ENCODE peak calls at places on chromosomes 7 and 10, in ten cellular contexts. A, C, Q, I, R, P, W, K, G and U are unnamed samples.

GRCh38 chr7:150335101-150335773 is 6.2 kb downstream of the RARRES2 start:
- DNase-seq in A (no peak), P (peak), Q (peak), K (no peak), G (no peak), R (peak), C (no peak), W (peak), I (no peak), U (no peak)

GRCh38 chr7:7207876-7208275 is 25.5 kb downstream of the C1GALT1 start:
- DNase-seq in P (no peak), G (no peak), W (no peak), A (no peak), Q (no peak), I (no peak), K (no peak), C (no peak), R (no peak), U (no peak)

GRCh38 chr7:27095897-27096755 is at the start of gene HOXA1:
- DNase-seq in A (no peak), K (peak), W (peak), I (peak), R (peak), G (peak), C (no peak), P (peak), Q (peak), U (no peak)

GRCh38 chr10:14009315-14010082 is 321.2 kb downstream of the FRMD4A start:
- DNase-seq in K (peak), G (peak), P (no peak), W (no peak), A (no peak), Q (no peak), I (no peak), R (peak), C (no peak), U (peak)

GRCh38 chr10:60182691-60183090 is 207.0 kb downstream of the ANK3 start:
- DNase-seq in C (no peak), P (peak), W (no peak), K (no peak), A (no peak), Q (peak), R (peak), G (peak), I (no peak), U (no peak)

GRCh38 chr10:113997428-113997827 is 46.2 kb upstream of the ADRB1 start:
- DNase-seq in P (no peak), A (no peak), Q (no peak), W (no peak), I (no peak), G (no peak), K (no peak), C (no peak), R (no peak), U (no peak)

GRCh38 chr7:98212532-98213041 is 1.3 kb downstream of the BHLHA15 start:
- DNase-seq in Q (no peak), R (no peak), P (peak), G (no peak), K (no peak), W (no peak), I (peak), A (peak), C (no peak), U (no peak)

GRCh38 chr7:115822380-115822779 is 208.2 kb downstream of the TFEC start:
- DNase-seq in C (no peak), A (no peak), G (no peak), R (no peak), Q (no peak), I (no peak), K (no peak), P (no peak), W (no peak), U (no peak)

GRCh38 chr7:80699030-80699638 is 60.7 kb downstream of the CD36 start:
- DNase-seq in A (no peak), P (no peak), C (peak), K (peak), I (peak), R (peak), G (peak), Q (no peak), W (peak), U (no peak)

GRCh38 chr10:74738985-74739567 is 87.3 kb upstream of the KAT6B start:
- DNase-seq in W (peak), I (no peak), R (peak), P (no peak), G (peak), K (no peak), A (no peak), C (no peak), Q (no peak), U (no peak)

GRCh38 chr10:124271671-124272070 is 147.1 kb downstream of the OAT start:
- DNase-seq in A (no peak), R (no peak), I (no peak), K (no peak), G (no peak), P (no peak), C (no peak), W (no peak), Q (no peak), U (no peak)

GRCh38 chr10:49500420-49500819 is 38.5 kb downstream of the ERCC6 start:
- DNase-seq in A (no peak), P (no peak), C (no peak), W (peak), R (no peak), I (no peak), Q (no peak), K (no peak), G (no peak), U (no peak)

GRCh38 chr10:131094406-131095108 is 217.0 kb downstream of the TCERG1L start:
- DNase-seq in A (no peak), C (no peak), K (peak), P (peak), I (no peak), Q (no peak), W (peak), G (no peak), R (no peak), U (no peak)

GRCh38 chr7:110521357-110521756 is 569.6 kb upstream of the LRRN3 start:
- DNase-seq in Q (no peak), A (no peak), P (no peak), R (no peak), C (no peak), G (no peak), W (no peak), I (no peak), K (no peak), U (no peak)

GRCh38 chr7:151116603-151117002 is 30.3 kb downstream of the AGAP3 start:
- DNase-seq in G (no peak), I (no peak), W (no peak), R (no peak), Q (no peak), K (no peak), C (no peak), A (no peak), P (no peak), U (no peak)

GRCh38 chr10:114359041-114359952 is 45.0 kb downstream of the AFAP1L2 start:
- DNase-seq in A (no peak), P (no peak), I (no peak), W (no peak), Q (no peak), R (no peak), K (no peak), C (no peak), G (no peak), U (no peak)

GRCh38 chr7:138097064-138097741 is 20.9 kb downstream of the AKR1D1 start:
- DNase-seq in K (peak), Q (no peak), G (peak), W (peak), P (no peak), C (no peak), A (no peak), R (peak), I (peak), U (peak)

GRCh38 chr10:106956216-106956915 is 208.1 kb downstream of the SORCS1 start:
- DNase-seq in Q (no peak), P (no peak), W (peak), R (no peak), C (no peak), I (no peak), K (no peak), A (no peak), G (no peak), U (no peak)

GRCh38 chr10:50615654-50616053 is 8.1 kb downstream of the SGMS1 start:
- DNase-seq in Q (no peak), A (no peak), W (no peak), P (no peak), C (no peak), G (no peak), I (no peak), R (no peak), K (no peak), U (no peak)

GRCh38 chr7:136869991-136870798 is 1.7 kb downstream of the CHRM2 start:
- DNase-seq in I (peak), R (peak), K (peak), G (peak), P (no peak), Q (no peak), A (peak), C (no peak), W (peak), U (no peak)

GRCh38 chr7:134777470-134777869 is 2.0 kb upstream of the CALD1 start:
- DNase-seq in P (no peak), I (no peak), A (no peak), R (no peak), G (peak), W (no peak), Q (no peak), K (no peak), C (no peak), U (no peak)

GRCh38 chr10:100348389-100348927 is 1.4 kb downstream of the SCD start:
- DNase-seq in I (no peak), K (no peak), Q (no peak), R (no peak), W (no peak), C (no peak), A (no peak), G (no peak), P (no peak), U (no peak)

GRCh38 chr10:21494221-21495001 is 31.1 kb downstream of the SKIDA1 start:
- DNase-seq in Q (no peak), K (peak), A (no peak), C (no peak), G (peak), I (peak), W (peak), R (peak), P (no peak), U (peak)
- TF ChIP-seq CTCF in Q (no peak), K (no peak), A (peak), C (no peak), G (no peak), I (peak), W (no peak), R (no peak), P (no peak), U (no peak)

DNA sequence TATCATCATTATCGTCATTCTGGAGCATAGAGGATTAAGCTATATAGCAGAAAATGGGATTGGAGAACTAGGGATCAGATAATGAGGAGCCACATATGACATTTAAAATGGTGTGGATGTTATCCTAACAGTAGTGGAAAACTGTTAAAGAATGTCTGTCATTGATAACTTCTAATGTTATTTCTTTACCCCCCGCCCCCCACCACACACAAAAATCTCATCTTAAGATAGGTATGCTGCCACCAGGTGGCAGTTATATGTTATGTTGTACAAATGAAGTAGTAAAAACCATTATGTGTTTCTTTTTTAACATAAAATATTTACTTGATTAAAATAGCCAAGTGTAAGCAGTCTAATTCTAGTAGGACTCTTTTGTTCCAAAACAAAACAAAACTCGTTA is 13.0 kb downstream of the AKAP9 start:
- DNase-seq in P (no peak), R (peak), K (no peak), C (no peak), A (no peak), Q (no peak), W (peak), G (peak), I (peak), U (no peak)
- TF ChIP-seq CTCF in P (no peak), R (peak), K (peak), C (peak), A (peak), Q (peak), W (peak), G (no peak), I (peak), U (peak)

GRCh38 chr7:121753965-121754364 is 119.0 kb upstream of the PTPRZ1 start:
- DNase-seq in Q (no peak), G (no peak), W (no peak), I (no peak), C (no peak), P (no peak), K (no peak), R (no peak), A (no peak), U (no peak)

GRCh38 chr7:121755818-121756501 is 117.0 kb upstream of the PTPRZ1 start:
- DNase-seq in A (no peak), I (peak), W (peak), P (no peak), C (no peak), G (no peak), Q (no peak), K (peak), R (no peak), U (no peak)

GRCh38 chr7:121748546-121748945 is 124.4 kb upstream of the PTPRZ1 start:
- DNase-seq in A (no peak), G (no peak), P (no peak), Q (no peak), K (no peak), W (no peak), I (no peak), R (no peak), C (no peak), U (no peak)

GRCh38 chr7:121755286-121755685 is 117.7 kb upstream of the PTPRZ1 start:
- DNase-seq in Q (no peak), I (no peak), R (peak), K (no peak), C (no peak), G (no peak), W (no peak), P (no peak), A (no peak), U (no peak)

DNA sequence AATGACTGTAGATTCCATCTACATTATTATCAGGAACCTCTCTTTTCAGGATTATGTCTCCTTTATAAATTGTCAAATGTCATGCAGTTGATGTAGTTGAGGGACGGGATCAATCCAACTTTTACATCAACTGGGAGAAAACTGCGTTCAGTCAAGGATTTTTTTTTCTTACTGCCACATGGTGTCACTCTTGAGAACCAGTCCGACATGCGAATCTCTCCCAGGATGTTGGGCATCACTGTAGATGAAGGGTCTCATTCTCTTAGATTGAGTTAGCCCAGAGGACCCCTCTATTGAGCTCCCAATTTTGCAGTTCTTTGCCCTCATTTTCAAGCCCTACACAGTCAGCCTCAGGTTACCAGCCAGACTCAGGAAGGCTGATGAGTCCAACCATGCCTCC is 120.3 kb upstream of the PTPRZ1 start:
- DNase-seq in A (no peak), G (no peak), R (peak), K (peak), W (peak), I (peak), Q (no peak), P (no peak), C (peak), U (no peak)
- TF ChIP-seq CTCF in A (peak), G (no peak), R (peak), K (peak), W (peak), I (peak), Q (peak), P (no peak), C (peak), U (no peak)

DNA sequence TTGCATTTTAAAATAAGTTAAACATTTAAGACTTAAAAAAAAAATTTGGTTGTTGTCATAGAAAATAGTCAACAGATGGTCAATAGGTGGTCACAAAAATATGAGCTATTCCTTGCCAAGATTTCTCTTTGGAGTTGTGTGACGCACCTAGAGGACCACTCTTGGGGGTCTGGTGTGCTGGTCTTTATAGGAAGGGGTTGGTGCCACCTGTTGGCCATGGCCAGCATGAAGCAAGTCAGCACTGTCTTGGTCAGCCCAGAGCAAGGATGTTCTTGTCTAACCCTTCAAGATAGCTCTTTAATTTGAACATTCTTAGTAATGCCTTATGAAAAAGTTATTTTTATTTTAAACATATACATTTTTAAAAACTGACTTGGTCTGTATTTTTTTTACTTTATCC is 267.9 kb upstream of the CNTNAP2 start:
- DNase-seq in C (no peak), A (no peak), G (no peak), R (no peak), Q (no peak), I (peak), K (peak), P (no peak), W (peak), U (no peak)
- TF ChIP-seq CTCF in C (peak), A (peak), G (no peak), R (no peak), Q (no peak), I (peak), K (peak), P (no peak), W (peak), U (no peak)

GRCh38 chr7:34392972-34393371 is 265.0 kb upstream of the NPSR1 start:
- DNase-seq in C (no peak), G (no peak), Q (no peak), P (no peak), W (no peak), A (no peak), I (peak), R (no peak), K (no peak), U (no peak)

GRCh38 chr7:34385385-34385784 is 272.6 kb upstream of the NPSR1 start:
- DNase-seq in W (peak), C (no peak), Q (no peak), G (no peak), P (no peak), K (no peak), A (no peak), R (no peak), I (no peak), U (no peak)

GRCh38 chr7:34389332-34390078 is 268.5 kb upstream of the NPSR1 start:
- DNase-seq in C (no peak), R (no peak), K (no peak), A (no peak), I (no peak), P (no peak), Q (no peak), W (peak), G (no peak), U (no peak)
- TF ChIP-seq CTCF in C (no peak), R (no peak), K (no peak), A (no peak), I (peak), P (no peak), Q (no peak), W (peak), G (no peak), U (no peak)

GRCh38 chr10:122363311-122363710 is 11.2 kb upstream of the PLEKHA1 start:
- DNase-seq in Q (no peak), P (no peak), I (no peak), W (no peak), K (no peak), C (no peak), G (no peak), A (no peak), R (no peak), U (no peak)

GRCh38 chr10:122357685-122358084 is 16.8 kb upstream of the PLEKHA1 start:
- DNase-seq in I (no peak), G (no peak), A (no peak), Q (no peak), K (no peak), W (no peak), C (no peak), P (no peak), R (no peak), U (no peak)

GRCh38 chr10:122362031-122362592 is 12.4 kb upstream of the PLEKHA1 start:
- DNase-seq in W (no peak), C (no peak), R (no peak), G (no peak), A (no peak), K (no peak), Q (no peak), P (no peak), I (no peak), U (no peak)

GRCh38 chr10:122363722-122364463 is 10.6 kb upstream of the PLEKHA1 start:
- DNase-seq in P (no peak), K (no peak), I (no peak), G (no peak), W (no peak), R (no peak), A (no peak), Q (no peak), C (no peak), U (no peak)

GRCh38 chr10:122362621-122363020 is 11.9 kb upstream of the PLEKHA1 start:
- DNase-seq in Q (no peak), A (no peak), G (no peak), I (no peak), K (no peak), W (no peak), P (no peak), C (no peak), R (no peak), U (no peak)
- TF ChIP-seq CTCF in Q (no peak), A (no peak), G (no peak), I (no peak), K (no peak), W (no peak), P (no peak), C (no peak), R (no peak), U (no peak)